ENCODE peak calls at places on chromosome 1, in four cellular contexts. D is A549, H is HepG2, T is endothelial cell of umbilical vein. P is an unnamed sample.

GRCh38 chr1:14549897-14550635 is 48.4 kb upstream of the KAZN start:
- DNase-seq in D (no peak), H (no peak), T (no peak), P (no peak)

GRCh38 chr1:24416666-24417391 is 1.2 kb downstream of the NIPAL3 start:
- DNase-seq in D (no peak), H (peak), T (no peak), P (peak)

GRCh38 chr1:43349594-43350306 is 9.0 kb upstream of the CDC20 start:
- DNase-seq in D (no peak), H (no peak), T (no peak), P (no peak)

GRCh38 chr1:179303173-179303572 is 9.6 kb downstream of the SOAT1 start:
- DNase-seq in D (no peak), H (no peak), T (no peak), P (no peak)

GRCh38 chr1:203828002-203828401 is 32.6 kb downstream of the ZBED6 start:
- DNase-seq in D (no peak), H (no peak), T (peak), P (no peak)

GRCh38 chr1:225607355-225607754 is 45.6 kb downstream of the ENAH start:
- DNase-seq in D (no peak), H (no peak), T (no peak), P (no peak)

GRCh38 chr1:11501906-11502485 is 23.0 kb downstream of the DISP3 start:
- DNase-seq in D (no peak), H (no peak), T (no peak), P (no peak)

GRCh38 chr1:160070243-160071163 is 543 bp upstream of the KCNJ10 start:
- DNase-seq in D (peak), H (peak), T (peak), P (peak)

GRCh38 chr1:101109791-101110190 is 84.2 kb upstream of the DPH5 start:
- DNase-seq in D (no peak), H (no peak), T (no peak), P (no peak)

GRCh38 chr1:101111461-101111860 is 85.9 kb upstream of the DPH5 start:
- DNase-seq in D (no peak), H (no peak), T (no peak), P (no peak)

GRCh38 chr1:101108123-101108522 is 82.5 kb upstream of the DPH5 start:
- DNase-seq in D (no peak), H (no peak), T (peak), P (no peak)

GRCh38 chr1:101105877-101106276 is 80.3 kb upstream of the DPH5 start:
- DNase-seq in D (no peak), H (no peak), T (no peak), P (no peak)

DNA sequence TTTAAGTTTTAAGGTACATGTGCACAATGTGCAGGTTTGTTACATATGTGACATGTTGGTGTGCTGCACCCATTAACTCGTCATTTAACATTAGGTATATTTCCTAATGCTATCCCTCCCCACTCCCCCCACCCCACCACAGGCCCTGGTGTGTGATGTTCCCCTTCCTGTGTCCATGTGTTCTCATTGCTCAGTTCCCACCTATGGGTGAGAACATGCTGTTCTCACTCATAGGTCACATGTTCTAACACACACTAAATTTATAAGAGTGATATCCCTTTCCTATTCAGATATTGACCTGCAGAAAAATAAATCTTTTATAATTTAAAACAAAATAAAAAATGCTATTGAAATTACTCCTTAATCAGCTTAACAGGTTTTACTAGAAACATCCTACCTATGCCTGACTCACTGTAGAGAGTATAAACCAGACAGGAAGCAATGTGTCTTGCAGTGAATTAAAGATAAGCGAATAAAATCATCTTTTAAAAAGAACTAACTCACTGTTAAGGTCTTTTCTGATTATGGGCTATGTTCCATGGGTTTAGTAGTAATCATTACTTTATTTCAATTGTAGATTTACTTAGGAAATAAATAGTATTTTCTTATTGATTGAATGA is 82.0 kb upstream of the DPH5 start:
- DNase-seq in D (no peak), H (no peak), T (peak), P (no peak)
- TF ChIP-seq MYC in D (no peak), H (no peak), T (no peak), P (no peak)

DNA sequence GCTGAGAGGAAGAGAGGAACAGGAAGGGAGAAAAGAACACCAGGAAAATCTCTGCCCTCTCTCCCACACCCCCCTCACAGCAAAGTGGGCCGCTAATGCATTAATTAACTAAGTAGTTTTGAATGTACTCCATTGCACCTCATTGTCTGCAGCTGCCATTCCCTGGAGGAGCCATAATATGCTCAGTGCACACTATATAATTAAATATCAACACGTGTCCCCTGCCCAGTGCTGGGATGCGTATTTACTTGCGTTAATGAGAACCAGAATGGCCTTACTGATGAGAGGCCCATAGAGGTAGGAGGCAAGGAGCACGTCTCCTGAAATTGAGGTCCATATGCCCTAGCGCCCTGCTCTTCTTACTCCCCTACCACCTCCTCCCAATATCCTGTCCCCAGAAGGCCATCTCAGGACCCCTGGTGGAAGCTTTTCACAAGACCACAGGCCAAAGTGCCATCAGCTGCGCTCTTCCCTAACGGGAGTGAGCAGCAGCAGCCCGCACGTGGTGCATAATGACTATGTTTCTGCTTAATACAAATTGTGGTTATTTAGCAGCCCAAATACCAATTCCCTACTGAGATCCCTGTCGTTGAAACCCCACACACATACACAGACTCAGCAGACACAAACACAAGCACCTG is 76.8 kb downstream of the PLXNA2 start:
- DNase-seq in D (no peak), H (no peak), T (no peak), P (no peak)
- TF ChIP-seq CTCF in D (no peak), H (no peak), T (no peak), P (no peak)

DNA sequence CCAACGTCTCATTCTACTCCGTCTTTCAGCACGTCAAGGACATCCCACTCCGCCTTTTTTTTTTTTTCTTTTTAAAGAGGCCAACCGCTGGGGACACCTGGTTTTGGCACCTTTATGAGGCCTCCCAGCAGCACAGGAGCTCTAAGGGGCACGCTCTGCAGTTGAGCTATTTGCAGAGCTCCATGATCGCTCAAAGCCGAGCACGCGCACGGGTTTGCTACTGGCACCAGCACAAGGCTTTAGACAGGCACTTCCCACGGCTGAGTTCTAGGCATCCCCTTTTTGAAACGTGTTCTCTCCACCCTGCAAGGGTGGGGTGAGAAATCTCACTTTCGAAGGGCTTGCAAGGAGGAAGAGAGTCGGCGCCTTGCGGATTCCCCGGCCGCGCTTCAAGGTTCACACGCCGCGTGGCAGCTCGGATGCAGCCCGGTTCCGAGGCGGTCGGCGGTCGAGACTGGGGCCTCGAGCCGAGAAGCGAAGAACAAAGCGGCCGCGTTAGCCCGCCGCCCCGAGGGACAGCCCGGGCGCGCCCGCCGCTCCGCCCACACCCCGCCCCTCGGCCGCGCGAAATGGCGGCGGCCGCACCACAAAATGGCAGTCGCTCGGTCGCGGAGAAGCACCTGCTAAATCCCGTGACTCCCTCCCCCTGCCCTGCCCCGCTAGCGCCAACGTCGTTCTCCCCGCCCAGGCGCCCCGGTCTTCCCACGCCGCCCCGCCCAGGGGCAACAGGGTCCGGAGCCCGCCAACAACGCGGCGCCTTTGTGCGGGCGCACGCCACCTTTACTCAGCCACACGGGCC is 12.9 kb upstream of the SPEN start:
- DNase-seq in D (peak), H (peak), T (peak), P (peak)
- TF ChIP-seq MYC in D (no peak), H (peak), T (no peak), P (peak)

GRCh38 chr1:184387871-184388670 is 1.2 kb downstream of the C1orf21 start:
- DNase-seq in D (peak), H (no peak), T (peak), P (peak)
- TF ChIP-seq CTCF in D (no peak), H (no peak), T (no peak), P (no peak)

GRCh38 chr1:31249854-31250253 is 10.2 kb upstream of the NKAIN1 start:
- DNase-seq in D (no peak), H (no peak), T (no peak), P (no peak)
- TF ChIP-seq MYC in D (no peak), H (no peak), T (no peak), P (no peak)

GRCh38 chr1:221334082-221334481 is 407.8 kb downstream of the DUSP10 start:
- DNase-seq in D (no peak), H (no peak), T (peak), P (no peak)

GRCh38 chr1:221328371-221328770 is 413.5 kb downstream of the DUSP10 start:
- DNase-seq in D (no peak), H (no peak), T (no peak), P (no peak)

GRCh38 chr1:221335161-221336101 is 406.5 kb downstream of the DUSP10 start:
- DNase-seq in D (peak), H (peak), T (no peak), P (peak)

GRCh38 chr1:221327954-221328353 is 413.9 kb downstream of the DUSP10 start:
- DNase-seq in D (no peak), H (no peak), T (no peak), P (no peak)

DNA sequence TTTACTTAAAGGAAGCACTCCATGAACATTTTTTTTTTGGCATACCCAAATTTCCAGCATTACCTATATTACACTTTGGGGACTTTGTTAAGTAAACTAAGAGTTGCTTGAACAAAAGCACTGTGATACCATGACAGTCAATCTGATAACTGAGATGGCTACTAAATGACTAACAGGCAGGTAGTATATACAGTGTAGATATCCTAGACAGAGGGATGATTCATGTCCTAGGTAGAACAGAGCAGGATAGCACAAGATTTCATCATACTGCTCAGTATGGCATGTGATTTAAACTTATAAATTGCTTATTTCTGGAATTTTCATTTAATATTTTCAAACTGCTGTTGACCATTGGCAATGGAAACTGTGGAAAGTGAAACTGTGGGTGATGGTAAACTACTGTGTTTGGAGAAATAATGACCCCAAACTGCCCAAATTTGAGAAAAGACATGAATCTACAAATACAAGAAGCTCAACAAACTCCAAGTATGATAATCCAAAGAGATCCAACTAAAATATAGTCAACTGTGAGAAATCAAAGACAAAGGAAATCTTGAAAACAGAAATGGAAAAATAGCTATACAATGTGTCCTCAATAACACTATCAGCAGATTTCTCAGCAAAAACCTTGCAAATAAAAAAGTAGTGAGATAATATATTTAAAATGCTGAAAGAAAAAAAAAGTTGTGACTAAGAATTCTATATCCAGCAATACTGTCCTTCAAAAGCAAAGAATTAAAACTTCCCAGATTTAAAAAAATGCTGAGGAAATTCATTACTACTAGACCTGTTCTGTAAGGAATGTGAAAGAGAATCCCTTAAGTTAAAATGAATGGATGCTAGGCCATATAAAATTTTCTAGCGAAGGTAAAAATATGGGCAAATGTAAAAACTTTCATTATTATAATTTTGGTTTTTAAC is 410.4 kb downstream of the DUSP10 start:
- DNase-seq in D (no peak), H (no peak), T (no peak), P (no peak)
- TF ChIP-seq CTCF in D (no peak), H (no peak), T (no peak), P (no peak)

GRCh38 chr1:165717918-165718515 is 19.7 kb upstream of the ALDH9A1 start:
- DNase-seq in D (peak), H (peak), T (peak), P (peak)
- TF ChIP-seq MYC in D (no peak), H (no peak), T (no peak), P (no peak)

P was measured in NB4.